ENCODE peak calls at places on chromosomes 16 and 17, in four cellular contexts. One of them, this sample, is unnamed.
A peak's percentile ranks its signal among the peaks of the same experiment; 100 is the strongest.

GRCh38 chr17:33200587-33200986 is 92.5 kb downstream of the ASIC2 start:
- DNase-seq in iris pigment epithelial cell: peak; percentile 6
- DNase-seq in NCI-H1417: no peak
- DNase-seq in activated CD8-positive, alpha-beta T cell treated with anti-CD3 and anti-CD28 coated beads for 36 hours: no peak
- DNase-seq in this sample: no peak

GRCh38 chr17:80775863-80776262 is 215.8 kb upstream of the CHMP6 start:
- DNase-seq in NCI-H1417: no peak
- DNase-seq in iris pigment epithelial cell: no peak
- DNase-seq in activated CD8-positive, alpha-beta T cell treated with anti-CD3 and anti-CD28 coated beads for 36 hours: no peak
- DNase-seq in this sample: no peak

GRCh38 chr16:66155933-66156332 is 210.6 kb upstream of the CDH5 start:
- DNase-seq in activated CD8-positive, alpha-beta T cell treated with anti-CD3 and anti-CD28 coated beads for 36 hours: no peak
- DNase-seq in iris pigment epithelial cell: no peak
- DNase-seq in NCI-H1417: no peak
- DNase-seq in this sample: no peak

GRCh38 chr16:768428-768827 is 7.9 kb downstream of the MSLN start:
- DNase-seq in NCI-H1417: no peak
- DNase-seq in iris pigment epithelial cell: no peak
- DNase-seq in activated CD8-positive, alpha-beta T cell treated with anti-CD3 and anti-CD28 coated beads for 36 hours: no peak
- DNase-seq in this sample: no peak

GRCh38 chr17:77439382-77440013 is 298.7 kb downstream of the SEC14L1 start:
- DNase-seq in activated CD8-positive, alpha-beta T cell treated with anti-CD3 and anti-CD28 coated beads for 36 hours: no peak
- DNase-seq in iris pigment epithelial cell: no peak
- DNase-seq in NCI-H1417: no peak
- DNase-seq in this sample: no peak

GRCh38 chr16:14310519-14310991 is 239.4 kb downstream of the MRTFB start:
- DNase-seq in activated CD8-positive, alpha-beta T cell treated with anti-CD3 and anti-CD28 coated beads for 36 hours: no peak
- DNase-seq in iris pigment epithelial cell: no peak
- DNase-seq in NCI-H1417: no peak
- DNase-seq in this sample: no peak

GRCh38 chr17:74433421-74434121 is 1.7 kb downstream of the GPRC5C start:
- DNase-seq in iris pigment epithelial cell: no peak
- DNase-seq in activated CD8-positive, alpha-beta T cell treated with anti-CD3 and anti-CD28 coated beads for 36 hours: no peak
- DNase-seq in NCI-H1417: no peak
- DNase-seq in this sample: no peak

GRCh38 chr17:61314368-61315078 is 85.1 kb upstream of the TBX2 start:
- DNase-seq in iris pigment epithelial cell: peak; percentile 73
- DNase-seq in activated CD8-positive, alpha-beta T cell treated with anti-CD3 and anti-CD28 coated beads for 36 hours: no peak
- DNase-seq in NCI-H1417: no peak
- DNase-seq in this sample: no peak

GRCh38 chr16:155031-155398 is 2.6 kb downstream of the HBZ start:
- DNase-seq in iris pigment epithelial cell: no peak
- DNase-seq in NCI-H1417: no peak
- DNase-seq in activated CD8-positive, alpha-beta T cell treated with anti-CD3 and anti-CD28 coated beads for 36 hours: no peak
- DNase-seq in this sample: no peak

GRCh38 chr17:39929657-39930407 is 2.3 kb downstream of the LRRC3C start:
- DNase-seq in NCI-H1417: no peak
- DNase-seq in iris pigment epithelial cell: peak; percentile 92
- DNase-seq in activated CD8-positive, alpha-beta T cell treated with anti-CD3 and anti-CD28 coated beads for 36 hours: no peak
- DNase-seq in this sample: no peak